ENCODE peak calls at places on chromosomes 5 and 9, in six cellular contexts. M, Z, X, P, S and K are unnamed samples.

GRCh38 chr5:130168211-130168610 is 263.9 kb downstream of the CHSY3 start:
- DNase-seq in M (no peak), X (peak), Z (no peak), P (no peak), S (no peak), K (no peak)

GRCh38 chr5:55218966-55219365 is 8.1 kb downstream of the MCIDAS start:
- DNase-seq in M (peak), P (peak), S (no peak), Z (no peak), X (no peak), K (no peak)

GRCh38 chr9:2849943-2850342 is 6.0 kb upstream of the PUM3 start:
- DNase-seq in X (no peak), S (no peak), P (no peak), M (no peak), Z (no peak), K (no peak)

GRCh38 chr9:31908158-31908890 is 476.1 kb upstream of the ACO1 start:
- DNase-seq in P (no peak), S (no peak), M (no peak), X (peak), Z (no peak), K (no peak)

GRCh38 chr5:154262376-154262775 is 71.8 kb downstream of the GALNT10 start:
- DNase-seq in Z (no peak), S (no peak), M (no peak), X (no peak), P (no peak), K (no peak)

GRCh38 chr9:12516573-12516972 is 176.6 kb upstream of the TYRP1 start:
- DNase-seq in X (no peak), Z (no peak), P (no peak), M (no peak), S (no peak), K (no peak)

GRCh38 chr9:91245432-91246313 is 116.0 kb downstream of the AUH start:
- DNase-seq in M (no peak), X (peak), S (no peak), Z (no peak), P (no peak), K (no peak)

GRCh38 chr9:36840895-36841536 is 193.1 kb downstream of the PAX5 start:
- DNase-seq in M (no peak), S (no peak), P (peak), X (no peak), Z (no peak), K (no peak)

GRCh38 chr5:101590384-101590783 is 687.3 kb upstream of the ST8SIA4 start:
- DNase-seq in S (no peak), Z (no peak), M (no peak), X (no peak), P (no peak), K (no peak)
- TF ChIP-seq CTCF in S (no peak), Z (peak), M (no peak), X (peak), P (peak), K (peak)

GRCh38 chr9:97109194-97109811 is 70.4 kb upstream of the CTSV start:
- DNase-seq in P (peak), Z (peak), M (peak), S (no peak), X (peak), K (no peak)
- TF ChIP-seq CTCF in P (peak), Z (peak), M (peak), S (peak), X (peak), K (peak)

GRCh38 chr9:17832812-17833211 is 253.9 kb downstream of the SH3GL2 start:
- DNase-seq in S (no peak), P (no peak), Z (no peak), M (no peak), X (no peak), K (no peak)

GRCh38 chr9:17843236-17843635 is 264.4 kb downstream of the SH3GL2 start:
- DNase-seq in Z (no peak), P (no peak), S (no peak), M (no peak), X (no peak), K (no peak)

GRCh38 chr9:17833846-17834245 is 255.0 kb downstream of the SH3GL2 start:
- DNase-seq in S (no peak), X (no peak), Z (no peak), P (no peak), M (no peak), K (no peak)

GRCh38 chr9:17839744-17840143 is 260.9 kb downstream of the SH3GL2 start:
- DNase-seq in S (no peak), M (no peak), P (no peak), Z (no peak), X (no peak), K (no peak)

DNA sequence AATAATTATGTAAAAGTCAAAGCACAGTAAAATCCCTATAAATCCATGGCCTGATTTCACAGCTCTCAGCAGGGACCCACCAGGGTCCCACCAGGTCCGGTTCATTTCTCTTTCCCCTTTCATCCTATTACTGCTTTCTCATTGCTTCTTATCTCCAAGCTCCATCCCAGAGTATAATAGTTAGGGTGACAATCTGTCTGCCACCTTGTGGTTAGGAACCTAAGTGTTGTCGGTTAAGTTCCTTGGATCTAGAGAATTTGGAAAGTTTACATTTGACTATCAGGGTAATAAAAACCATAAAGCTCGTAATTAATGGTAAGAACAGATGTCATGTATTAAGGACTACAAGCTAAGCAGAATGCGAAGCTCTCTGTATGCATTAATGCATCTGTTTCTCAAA is 259.1 kb downstream of the SH3GL2 start:
- DNase-seq in Z (no peak), P (no peak), S (no peak), M (no peak), X (no peak), K (no peak)
- TF ChIP-seq CTCF in Z (no peak), P (no peak), S (no peak), M (no peak), X (no peak), K (peak)

DNA sequence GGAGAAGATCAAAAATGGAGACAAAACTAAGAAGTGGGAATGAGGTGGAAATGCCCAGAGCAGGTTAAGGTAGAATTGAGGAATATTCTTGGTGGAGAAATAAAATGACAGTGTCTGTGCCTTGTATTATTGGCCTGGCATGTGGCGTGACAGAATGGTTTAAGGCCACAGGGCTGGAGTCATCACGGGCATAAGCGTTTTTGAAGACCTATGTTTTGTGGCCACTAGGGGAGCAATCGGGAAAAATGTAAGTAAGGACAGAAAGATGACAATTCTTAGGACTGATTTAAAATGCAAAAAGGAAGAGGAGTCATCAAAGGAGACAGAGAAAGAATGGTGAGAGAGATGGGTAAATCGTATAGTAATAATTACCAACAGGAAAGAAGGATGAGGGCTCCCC is 72.2 kb upstream of the EPB41L4A start:
- DNase-seq in Z (peak), X (no peak), S (no peak), P (no peak), M (no peak), K (no peak)
- TF ChIP-seq CTCF in Z (peak), X (peak), S (peak), P (peak), M (no peak), K (peak)

DNA sequence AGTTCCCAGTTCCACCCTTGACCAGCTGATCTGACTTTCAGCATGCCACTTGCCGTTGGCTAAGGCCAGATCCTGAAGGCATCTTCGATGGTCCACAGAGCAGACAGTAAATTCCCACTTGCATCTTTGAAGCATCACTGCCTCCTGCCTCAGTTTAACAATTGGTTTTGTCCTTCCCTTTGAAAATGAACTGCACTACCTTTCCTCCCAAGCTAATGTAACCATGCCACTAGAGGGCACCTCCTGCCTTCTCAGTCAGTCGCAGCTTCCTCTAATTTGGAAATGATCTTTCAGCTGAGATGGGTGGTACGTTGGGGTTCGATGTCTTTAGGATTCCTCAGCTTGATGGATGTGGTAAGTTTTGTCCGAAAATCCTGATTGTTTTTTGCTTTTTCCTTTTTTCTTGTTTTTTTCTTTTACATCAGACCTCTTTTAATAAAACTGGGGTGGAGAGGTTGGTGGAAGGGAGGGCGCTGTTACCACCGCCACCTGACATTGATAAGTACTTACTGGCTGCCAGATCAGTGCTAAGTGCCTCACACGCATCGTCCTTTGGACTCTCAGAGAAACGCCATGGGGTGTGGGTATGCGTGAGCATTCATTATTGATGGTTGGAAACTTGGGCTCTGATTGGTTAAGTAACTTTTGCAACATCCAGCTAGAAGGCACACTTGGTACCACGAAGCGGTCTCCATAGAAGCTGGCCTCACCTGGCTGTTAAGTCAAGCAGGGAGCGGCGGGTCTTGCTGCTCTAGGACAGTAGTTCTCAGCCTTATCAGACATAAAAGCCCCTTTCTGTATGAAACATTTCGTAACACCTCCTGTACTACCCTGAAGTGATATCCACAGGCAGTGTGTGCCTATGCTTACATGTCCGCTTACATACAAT is 16.9 kb downstream of the PTTG1 start:
- DNase-seq in M (peak), Z (peak), X (peak), P (peak), S (no peak), K (no peak)
- TF ChIP-seq CTCF in M (peak), Z (no peak), X (peak), P (peak), S (peak), K (peak)

DNA sequence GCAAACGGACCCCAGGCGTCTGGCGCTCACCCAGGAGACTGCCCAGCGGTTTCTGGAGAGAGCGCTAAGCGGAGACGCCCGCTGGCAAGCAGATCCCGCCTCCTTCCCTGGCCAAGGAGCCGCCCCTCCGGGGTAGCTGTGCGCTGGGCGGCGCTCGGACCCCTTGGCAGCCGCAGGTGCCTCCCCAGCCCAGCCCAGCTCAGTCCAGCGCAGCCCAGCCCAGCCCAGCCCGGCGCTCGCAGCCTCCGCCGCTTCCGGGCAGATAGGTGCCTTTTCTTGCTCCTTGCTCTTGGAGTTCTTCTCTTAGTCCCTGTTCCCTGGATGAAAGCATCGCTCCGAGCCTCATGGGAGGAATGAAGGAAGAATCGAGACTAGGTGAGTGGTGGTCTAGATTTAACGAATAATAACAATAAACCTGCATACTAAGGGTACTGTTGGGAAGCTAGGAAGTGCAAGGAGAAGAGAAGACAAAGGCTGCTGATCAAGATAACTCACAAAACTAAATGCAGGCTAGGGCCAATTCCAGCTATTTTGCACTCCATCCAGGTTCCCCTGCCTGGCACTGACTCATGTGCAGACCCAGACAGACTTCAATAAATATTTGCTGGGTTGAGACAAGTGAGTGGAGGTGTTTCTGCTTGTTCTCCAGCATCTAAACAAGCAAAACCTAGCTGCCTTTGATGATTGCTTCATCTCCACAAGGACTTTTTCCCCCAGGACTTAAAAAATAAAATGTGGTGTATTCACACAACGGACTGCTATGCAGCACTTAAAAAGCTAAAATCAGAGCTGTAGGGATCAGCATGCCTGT is at the start of gene STK32A:
- DNase-seq in X (peak), P (peak), S (no peak), M (peak), Z (peak), K (peak)
- TF ChIP-seq CTCF in X (no peak), P (no peak), S (peak), M (no peak), Z (no peak), K (peak)

DNA sequence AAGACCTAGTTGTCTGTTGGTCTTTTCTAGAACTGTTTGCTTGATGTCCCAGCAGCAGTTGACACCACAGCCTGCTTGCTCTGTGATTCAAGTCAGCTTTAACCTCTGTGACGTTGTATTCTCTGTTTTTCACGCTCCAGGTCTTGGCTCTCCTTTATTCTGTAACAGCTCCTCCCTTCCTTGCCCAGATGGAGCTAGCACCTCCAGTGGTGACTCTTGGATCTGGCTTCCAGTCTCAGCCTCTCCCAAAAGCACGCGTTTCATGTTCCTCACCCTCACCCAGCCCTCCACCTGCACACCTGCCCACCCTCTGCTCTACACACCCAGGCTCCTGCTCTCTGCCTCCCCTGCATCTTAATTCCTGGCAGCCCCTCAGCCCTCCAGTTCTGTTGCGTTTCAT is 50.6 kb downstream of the DMRT1 start:
- DNase-seq in M (no peak), X (no peak), Z (no peak), S (no peak), P (no peak), K (no peak)
- TF ChIP-seq CTCF in M (no peak), X (peak), Z (no peak), S (no peak), P (no peak), K (peak)

GRCh38 chr9:129331772-129332512 is 153.9 kb upstream of the IER5L start:
- DNase-seq in P (no peak), M (no peak), S (no peak), X (no peak), Z (no peak), K (no peak)
- TF ChIP-seq CTCF in P (no peak), M (no peak), S (no peak), X (no peak), Z (no peak), K (no peak)

GRCh38 chr9:136090768-136091581 is 4.1 kb downstream of the NACC2 start:
- DNase-seq in M (peak), X (peak), Z (no peak), S (no peak), P (no peak), K (no peak)

GRCh38 chr9:136088939-136089696 is 6.0 kb downstream of the NACC2 start:
- DNase-seq in X (no peak), Z (no peak), M (no peak), P (no peak), S (no peak), K (no peak)

GRCh38 chr9:136088481-136088938 is 6.6 kb downstream of the NACC2 start:
- DNase-seq in M (no peak), S (no peak), P (no peak), X (no peak), Z (no peak), K (no peak)

GRCh38 chr9:136090060-136090735 is 4.9 kb downstream of the NACC2 start:
- DNase-seq in Z (no peak), P (no peak), X (no peak), S (no peak), M (no peak), K (no peak)

DNA sequence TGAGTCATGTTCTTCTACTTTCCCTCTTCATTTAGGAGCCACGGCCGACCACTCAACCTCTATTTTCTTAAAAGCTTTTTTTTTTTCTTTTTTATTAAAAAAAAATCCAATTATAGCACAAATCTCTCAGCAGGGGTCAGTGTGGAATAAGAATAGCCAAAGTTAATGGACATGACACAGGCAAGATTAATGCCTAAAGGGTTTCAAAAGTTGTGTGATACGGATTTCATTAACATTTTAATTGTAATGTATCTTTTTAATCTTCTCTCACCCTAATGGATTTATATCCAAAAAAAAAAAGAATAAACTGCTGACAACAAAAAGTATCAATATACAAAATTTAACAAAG is 5.4 kb downstream of the NACC2 start:
- DNase-seq in X (peak), Z (no peak), S (no peak), P (no peak), M (no peak), K (no peak)
- TF ChIP-seq CTCF in X (peak), Z (no peak), S (peak), P (peak), M (peak), K (peak)

GRCh38 chr5:61299254-61299653 is 32.8 kb upstream of the ZSWIM6 start:
- DNase-seq in Z (no peak), M (no peak), X (peak), P (no peak), S (no peak), K (no peak)

GRCh38 chr5:61301820-61302563 is 30.1 kb upstream of the ZSWIM6 start:
- DNase-seq in X (peak), M (peak), S (peak), Z (no peak), P (peak), K (no peak)

GRCh38 chr5:61298580-61298979 is 33.5 kb upstream of the ZSWIM6 start:
- DNase-seq in P (no peak), M (no peak), Z (no peak), S (no peak), X (peak), K (no peak)

GRCh38 chr5:61303348-61303747 is 28.7 kb upstream of the ZSWIM6 start:
- DNase-seq in P (no peak), S (no peak), X (no peak), M (no peak), Z (no peak), K (no peak)

DNA sequence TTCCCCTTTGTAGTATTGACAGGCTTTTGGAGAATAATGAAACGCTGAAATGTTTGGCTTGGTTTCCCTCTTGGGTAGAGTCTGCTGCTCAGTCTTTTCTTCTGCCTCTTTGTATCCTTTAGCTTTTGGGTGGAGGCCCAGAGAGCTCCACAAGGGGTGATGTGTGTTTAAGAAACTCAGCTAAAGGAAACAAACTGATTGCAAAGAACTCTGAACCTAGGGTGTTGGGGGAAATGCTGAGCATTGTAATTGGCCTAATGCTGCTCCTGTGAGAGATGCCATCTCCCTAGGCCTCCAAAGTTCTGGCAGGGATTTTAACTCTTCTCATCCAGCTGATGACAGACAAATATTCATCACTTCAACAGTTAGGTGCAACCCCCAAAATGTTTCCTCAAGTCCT is 30.7 kb upstream of the ZSWIM6 start:
- DNase-seq in X (peak), Z (no peak), M (no peak), S (no peak), P (no peak), K (no peak)
- TF ChIP-seq CTCF in X (no peak), Z (no peak), M (no peak), S (no peak), P (no peak), K (no peak)